ENCODE peak calls at places on chromosome 20, in seven cellular contexts. One of them, this sample, is unnamed.

GRCh38 chr20:48058611-48059559 is 273.6 kb upstream of the SULF2 start:
- DNase-seq in activated gamma-delta T cell treated with anti-CD3 and anti-CD28 coated beads, Interleukin-2, amount 50 U/mL, for 16 hours: no peak
- DNase-seq in stimulated activated CD4-positive, alpha-beta T cell treated with anti-CD3 and anti-CD28 coated beads, Interleukin-1b, Interleukin-23, amount 100 ng/mL, for 4 hours: no peak
- DNase-seq in COR-L47: no peak
- DNase-seq in transverse colon: no peak
- DNase-seq in dorsolateral prefrontal cortex: no peak
- DNase-seq in K562: no peak
- DNase-seq in this sample: no peak

GRCh38 chr20:4829494-4830211 is 107.9 kb downstream of the PRND start:
- DNase-seq in transverse colon: no peak
- DNase-seq in stimulated activated CD4-positive, alpha-beta T cell treated with anti-CD3 and anti-CD28 coated beads, Interleukin-1b, Interleukin-23, amount 100 ng/mL, for 4 hours: no peak
- DNase-seq in activated gamma-delta T cell treated with anti-CD3 and anti-CD28 coated beads, Interleukin-2, amount 50 U/mL, for 16 hours: no peak
- DNase-seq in dorsolateral prefrontal cortex: no peak
- DNase-seq in COR-L47: peak; percentile 8
- DNase-seq in K562: no peak
- DNase-seq in this sample: no peak

GRCh38 chr20:63588641-63589041 is 14.6 kb upstream of the HELZ2 start:
- DNase-seq in K562: no peak
- DNase-seq in stimulated activated CD4-positive, alpha-beta T cell treated with anti-CD3 and anti-CD28 coated beads, Interleukin-1b, Interleukin-23, amount 100 ng/mL, for 4 hours: no peak
- DNase-seq in transverse colon: no peak
- DNase-seq in activated gamma-delta T cell treated with anti-CD3 and anti-CD28 coated beads, Interleukin-2, amount 50 U/mL, for 16 hours: no peak
- DNase-seq in COR-L47: no peak
- DNase-seq in dorsolateral prefrontal cortex: no peak
- DNase-seq in this sample: no peak

GRCh38 chr20:35243317-35243716 is 16.8 kb downstream of the MMP24 start:
- DNase-seq in K562: no peak
- DNase-seq in activated gamma-delta T cell treated with anti-CD3 and anti-CD28 coated beads, Interleukin-2, amount 50 U/mL, for 16 hours: no peak
- DNase-seq in transverse colon: no peak
- DNase-seq in COR-L47: no peak
- DNase-seq in stimulated activated CD4-positive, alpha-beta T cell treated with anti-CD3 and anti-CD28 coated beads, Interleukin-1b, Interleukin-23, amount 100 ng/mL, for 4 hours: no peak
- DNase-seq in dorsolateral prefrontal cortex: no peak
- DNase-seq in this sample: no peak

GRCh38 chr20:38131588-38132121 is 33.4 kb downstream of the TGM2 start:
- DNase-seq in stimulated activated CD4-positive, alpha-beta T cell treated with anti-CD3 and anti-CD28 coated beads, Interleukin-1b, Interleukin-23, amount 100 ng/mL, for 4 hours: no peak
- DNase-seq in K562: no peak
- DNase-seq in COR-L47: no peak
- DNase-seq in transverse colon: no peak
- DNase-seq in activated gamma-delta T cell treated with anti-CD3 and anti-CD28 coated beads, Interleukin-2, amount 50 U/mL, for 16 hours: no peak
- DNase-seq in dorsolateral prefrontal cortex: no peak
- DNase-seq in this sample: no peak

GRCh38 chr20:4896971-4897497 is 104.3 kb downstream of the SLC23A2 start:
- DNase-seq in K562: peak; percentile 3
- DNase-seq in activated gamma-delta T cell treated with anti-CD3 and anti-CD28 coated beads, Interleukin-2, amount 50 U/mL, for 16 hours: no peak
- DNase-seq in dorsolateral prefrontal cortex: no peak
- DNase-seq in COR-L47: no peak
- DNase-seq in transverse colon: no peak
- DNase-seq in stimulated activated CD4-positive, alpha-beta T cell treated with anti-CD3 and anti-CD28 coated beads, Interleukin-1b, Interleukin-23, amount 100 ng/mL, for 4 hours: no peak
- DNase-seq in this sample: peak; percentile 72

GRCh38 chr20:32278199-32278643 is 770 bp downstream of the KIF3B start:
- DNase-seq in activated gamma-delta T cell treated with anti-CD3 and anti-CD28 coated beads, Interleukin-2, amount 50 U/mL, for 16 hours: no peak
- DNase-seq in dorsolateral prefrontal cortex: no peak
- DNase-seq in K562: no peak
- DNase-seq in stimulated activated CD4-positive, alpha-beta T cell treated with anti-CD3 and anti-CD28 coated beads, Interleukin-1b, Interleukin-23, amount 100 ng/mL, for 4 hours: no peak
- DNase-seq in COR-L47: no peak
- DNase-seq in transverse colon: no peak
- DNase-seq in this sample: peak; percentile 51

GRCh38 chr20:61397790-61398189 is 145.7 kb downstream of the CDH4 start:
- DNase-seq in transverse colon: no peak
- DNase-seq in dorsolateral prefrontal cortex: no peak
- DNase-seq in stimulated activated CD4-positive, alpha-beta T cell treated with anti-CD3 and anti-CD28 coated beads, Interleukin-1b, Interleukin-23, amount 100 ng/mL, for 4 hours: no peak
- DNase-seq in K562: no peak
- DNase-seq in activated gamma-delta T cell treated with anti-CD3 and anti-CD28 coated beads, Interleukin-2, amount 50 U/mL, for 16 hours: no peak
- DNase-seq in COR-L47: no peak
- DNase-seq in this sample: no peak

GRCh38 chr20:48827880-48828733 is at the start of gene PREX1:
- DNase-seq in stimulated activated CD4-positive, alpha-beta T cell treated with anti-CD3 and anti-CD28 coated beads, Interleukin-1b, Interleukin-23, amount 100 ng/mL, for 4 hours: peak; percentile 79
- DNase-seq in K562: peak; percentile 85
- DNase-seq in activated gamma-delta T cell treated with anti-CD3 and anti-CD28 coated beads, Interleukin-2, amount 50 U/mL, for 16 hours: peak; percentile 76
- DNase-seq in dorsolateral prefrontal cortex: peak; percentile 26
- DNase-seq in transverse colon: peak; percentile 76
- DNase-seq in COR-L47: peak; percentile 89
- DNase-seq in this sample: peak; percentile 42

GRCh38 chr20:62051166-62051900 is 14.3 kb downstream of the TAF4 start:
- DNase-seq in stimulated activated CD4-positive, alpha-beta T cell treated with anti-CD3 and anti-CD28 coated beads, Interleukin-1b, Interleukin-23, amount 100 ng/mL, for 4 hours: no peak
- DNase-seq in dorsolateral prefrontal cortex: no peak
- DNase-seq in K562: no peak
- DNase-seq in activated gamma-delta T cell treated with anti-CD3 and anti-CD28 coated beads, Interleukin-2, amount 50 U/mL, for 16 hours: no peak
- DNase-seq in COR-L47: no peak
- DNase-seq in transverse colon: no peak
- DNase-seq in this sample: no peak

GRCh38 chr20:21203036-21203656 is 77.3 kb downstream of the KIZ start:
- DNase-seq in K562: no peak
- DNase-seq in dorsolateral prefrontal cortex: no peak
- DNase-seq in transverse colon: no peak
- DNase-seq in stimulated activated CD4-positive, alpha-beta T cell treated with anti-CD3 and anti-CD28 coated beads, Interleukin-1b, Interleukin-23, amount 100 ng/mL, for 4 hours: no peak
- DNase-seq in activated gamma-delta T cell treated with anti-CD3 and anti-CD28 coated beads, Interleukin-2, amount 50 U/mL, for 16 hours: no peak
- DNase-seq in COR-L47: no peak
- DNase-seq in this sample: no peak

GRCh38 chr20:48751871-48752270 is 75.9 kb downstream of the PREX1 start:
- DNase-seq in K562: no peak
- DNase-seq in COR-L47: no peak
- DNase-seq in transverse colon: no peak
- DNase-seq in activated gamma-delta T cell treated with anti-CD3 and anti-CD28 coated beads, Interleukin-2, amount 50 U/mL, for 16 hours: no peak
- DNase-seq in dorsolateral prefrontal cortex: no peak
- DNase-seq in stimulated activated CD4-positive, alpha-beta T cell treated with anti-CD3 and anti-CD28 coated beads, Interleukin-1b, Interleukin-23, amount 100 ng/mL, for 4 hours: no peak
- DNase-seq in this sample: no peak

GRCh38 chr20:33191955-33192354 is 24.0 kb downstream of the BPIFA2 start:
- DNase-seq in activated gamma-delta T cell treated with anti-CD3 and anti-CD28 coated beads, Interleukin-2, amount 50 U/mL, for 16 hours: no peak
- DNase-seq in stimulated activated CD4-positive, alpha-beta T cell treated with anti-CD3 and anti-CD28 coated beads, Interleukin-1b, Interleukin-23, amount 100 ng/mL, for 4 hours: no peak
- DNase-seq in transverse colon: no peak
- DNase-seq in K562: no peak
- DNase-seq in dorsolateral prefrontal cortex: no peak
- DNase-seq in COR-L47: no peak
- DNase-seq in this sample: no peak

GRCh38 chr20:41408131-41408789 is 41.6 kb upstream of the EMILIN3 start:
- DNase-seq in dorsolateral prefrontal cortex: peak; percentile 43
- DNase-seq in activated gamma-delta T cell treated with anti-CD3 and anti-CD28 coated beads, Interleukin-2, amount 50 U/mL, for 16 hours: no peak
- DNase-seq in K562: no peak
- DNase-seq in stimulated activated CD4-positive, alpha-beta T cell treated with anti-CD3 and anti-CD28 coated beads, Interleukin-1b, Interleukin-23, amount 100 ng/mL, for 4 hours: no peak
- DNase-seq in COR-L47: peak; percentile 5
- DNase-seq in transverse colon: peak; percentile 47
- DNase-seq in this sample: no peak

GRCh38 chr20:2521369-2522305 is 12.9 kb upstream of the ZNF343 start:
- DNase-seq in COR-L47: peak; percentile 6
- DNase-seq in stimulated activated CD4-positive, alpha-beta T cell treated with anti-CD3 and anti-CD28 coated beads, Interleukin-1b, Interleukin-23, amount 100 ng/mL, for 4 hours: peak; percentile 51
- DNase-seq in K562: peak; percentile 72
- DNase-seq in dorsolateral prefrontal cortex: peak; percentile 40
- DNase-seq in activated gamma-delta T cell treated with anti-CD3 and anti-CD28 coated beads, Interleukin-2, amount 50 U/mL, for 16 hours: peak; percentile 29
- DNase-seq in transverse colon: peak; percentile 41
- DNase-seq in this sample: peak; percentile 43

GRCh38 chr20:38303908-38304379 is at the start of gene BPI:
- DNase-seq in dorsolateral prefrontal cortex: no peak
- DNase-seq in transverse colon: no peak
- DNase-seq in COR-L47: no peak
- DNase-seq in activated gamma-delta T cell treated with anti-CD3 and anti-CD28 coated beads, Interleukin-2, amount 50 U/mL, for 16 hours: no peak
- DNase-seq in stimulated activated CD4-positive, alpha-beta T cell treated with anti-CD3 and anti-CD28 coated beads, Interleukin-1b, Interleukin-23, amount 100 ng/mL, for 4 hours: no peak
- DNase-seq in K562: peak; percentile 12
- DNase-seq in this sample: no peak

GRCh38 chr20:39117486-39117885 is 155.3 kb downstream of the DHX35 start:
- DNase-seq in transverse colon: no peak
- DNase-seq in dorsolateral prefrontal cortex: no peak
- DNase-seq in activated gamma-delta T cell treated with anti-CD3 and anti-CD28 coated beads, Interleukin-2, amount 50 U/mL, for 16 hours: no peak
- DNase-seq in stimulated activated CD4-positive, alpha-beta T cell treated with anti-CD3 and anti-CD28 coated beads, Interleukin-1b, Interleukin-23, amount 100 ng/mL, for 4 hours: no peak
- DNase-seq in COR-L47: no peak
- DNase-seq in K562: no peak
- DNase-seq in this sample: peak; percentile 8

This sample was measured in small intestine.